ENCODE peak calls at places on chromosomes 11 and 22, in eight cellular contexts. Y is AG04450; O is esophagus squamous epithelium; S is neural crest cell; Q is spleen; Z is CD8-positive, alpha-beta T cell; W is psoas muscle; L is body of pancreas. C is an unnamed sample.

GRCh38 chr11:13098067-13098466 is 89.0 kb downstream of the RASSF10 start:
- DNase-seq in Y (no peak), O (no peak), S (peak; percentile 43), Q (no peak), Z (no peak), W (no peak), L (no peak), C (no peak)

GRCh38 chr11:74577624-74578396 is 14.6 kb upstream of the POLD3 start:
- DNase-seq in Y (no peak), O (no peak), S (no peak), Q (no peak), Z (no peak), W (no peak), L (peak; percentile 25), C (no peak)

GRCh38 chr11:126444072-126444471 is 88.6 kb downstream of the ST3GAL4 start:
- DNase-seq in Y (no peak), O (no peak), S (no peak), Q (no peak), Z (no peak), W (no peak), L (no peak), C (no peak)

GRCh38 chr22:23892626-23893445 is 1.3 kb upstream of the MIF start:
- DNase-seq in Y (no peak), O (no peak), S (no peak), Q (no peak), Z (no peak), W (no peak), L (no peak), C (no peak)

GRCh38 chr22:45218974-45219373 is 21.7 kb downstream of the KIAA0930 start:
- DNase-seq in Y (no peak), O (no peak), S (no peak), Q (no peak), Z (no peak), W (no peak), L (no peak), C (peak; percentile 80)

GRCh38 chr11:69115586-69116560 is 39.9 kb upstream of the SMIM38 start:
- DNase-seq in Y (no peak), O (no peak), S (no peak), Q (peak; percentile 61), Z (no peak), W (no peak), L (peak; percentile 87), C (no peak)

GRCh38 chr11:114075891-114076441 is 16.5 kb downstream of the ZBTB16 start:
- DNase-seq in Y (no peak), O (no peak), S (peak; percentile 62), Q (no peak), Z (peak; percentile 54), W (peak; percentile 65), L (no peak), C (no peak)

GRCh38 chr11:48263416-48263911 is at the start of gene OR4X1:
- DNase-seq in Y (no peak), O (no peak), S (no peak), Q (no peak), Z (no peak), W (no peak), L (no peak), C (no peak)

GRCh38 chr11:122772945-122773344 is 65.4 kb upstream of the CRTAM start:
- DNase-seq in Y (no peak), O (no peak), S (no peak), Q (no peak), Z (no peak), W (no peak), L (no peak), C (no peak)

GRCh38 chr11:130170345-130170744 is 10.8 kb downstream of the ST14 start:
- DNase-seq in Y (no peak), O (no peak), S (no peak), Q (no peak), Z (no peak), W (no peak), L (no peak), C (no peak)

GRCh38 chr11:69999721-70000120 is 78.4 kb upstream of the ANO1 start:
- DNase-seq in Y (no peak), O (no peak), S (no peak), Q (no peak), Z (no peak), W (no peak), L (no peak), C (no peak)

GRCh38 chr11:82899191-82899820 is 924 bp downstream of the PRCP start:
- DNase-seq in Y (no peak), O (no peak), S (no peak), Q (no peak), Z (peak; percentile 19), W (no peak), L (no peak), C (no peak)

GRCh38 chr11:82901165-82901938 is at the start of gene DDIAS:
- DNase-seq in Y (peak; percentile 90), O (peak; percentile 84), S (peak; percentile 83), Q (peak; percentile 96), Z (peak; percentile 96), W (peak; percentile 94), L (peak; percentile 94), C (peak; percentile 91)

GRCh38 chr11:82902086-82902485 is 550 bp downstream of the DDIAS start:
- DNase-seq in Y (no peak), O (no peak), S (no peak), Q (no peak), Z (no peak), W (no peak), L (no peak), C (no peak)

GRCh38 chr11:82899957-82900276 is 313 bp downstream of the PRCP start:
- DNase-seq in Y (no peak), O (no peak), S (no peak), Q (no peak), Z (no peak), W (no peak), L (no peak), C (no peak)

DNA sequence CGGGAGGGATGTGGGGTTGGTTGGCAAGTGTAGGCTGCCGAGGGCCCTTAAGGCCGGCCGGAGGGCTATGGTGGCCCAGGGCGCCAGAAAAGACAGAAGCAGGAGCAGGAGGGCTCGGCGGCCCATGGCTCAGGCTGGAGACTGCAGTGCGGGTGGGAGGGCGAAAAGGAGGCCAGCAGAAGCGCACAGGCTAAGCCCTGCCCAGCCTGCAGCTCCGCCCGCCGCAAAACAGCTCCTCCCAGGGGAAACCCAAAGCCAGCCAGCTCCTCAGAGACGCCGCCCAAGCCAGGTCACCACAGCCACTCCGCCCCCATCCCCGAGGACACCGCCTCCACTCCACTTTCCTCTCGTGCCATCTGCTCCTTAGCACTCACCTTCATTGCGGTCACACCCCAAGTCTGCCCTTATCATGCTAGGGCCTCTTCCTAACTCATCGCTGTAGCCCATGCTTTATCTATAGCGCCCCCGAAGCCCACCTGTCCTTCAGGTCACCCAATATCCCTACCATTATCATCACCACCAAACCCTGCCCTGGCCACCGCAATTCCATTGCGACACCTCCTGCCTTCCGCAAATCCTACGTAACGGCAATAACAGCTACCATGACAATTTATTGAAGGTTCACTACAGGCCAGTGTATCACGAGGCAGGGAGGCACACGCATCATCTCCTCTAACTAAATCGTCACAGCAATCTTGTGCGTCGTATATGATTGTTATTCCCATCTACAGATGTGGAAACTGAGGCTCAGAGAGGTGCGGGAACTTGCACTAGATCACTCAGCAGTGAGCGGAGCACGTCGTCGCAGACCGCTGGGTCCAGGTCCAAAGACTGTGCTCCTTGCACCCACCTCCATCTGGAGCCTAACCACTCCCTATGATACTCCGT is at the start of gene PRCP:
- DNase-seq in Y (peak; percentile 61), O (peak; percentile 54), S (peak; percentile 80), Q (peak; percentile 99), Z (peak; percentile 93), W (peak; percentile 92), L (peak; percentile 96), C (peak; percentile 94)
- TF ChIP-seq CTCF in Y (peak; percentile 1), O (peak; percentile 14), S (no peak), Q (peak; percentile 21), Z (no peak), W (no peak), L (no peak), C (no peak)

GRCh38 chr22:48205790-48206189 is 1443.3 kb downstream of the TBC1D22A start:
- DNase-seq in Y (no peak), O (no peak), S (no peak), Q (no peak), Z (no peak), W (no peak), L (no peak), C (no peak)

GRCh38 chr22:48210812-48211211 is 1448.4 kb downstream of the TBC1D22A start:
- DNase-seq in Y (no peak), O (no peak), S (no peak), Q (no peak), Z (no peak), W (no peak), L (no peak), C (no peak)

GRCh38 chr22:48208894-48209293 is 1446.4 kb downstream of the TBC1D22A start:
- DNase-seq in Y (no peak), O (no peak), S (no peak), Q (no peak), Z (no peak), W (no peak), L (no peak), C (no peak)

GRCh38 chr22:48212727-48213126 is 1450.3 kb downstream of the TBC1D22A start:
- DNase-seq in Y (no peak), O (no peak), S (no peak), Q (no peak), Z (no peak), W (no peak), L (no peak), C (no peak)

GRCh38 chr22:48209473-48210271 is 1447.2 kb downstream of the TBC1D22A start:
- DNase-seq in Y (no peak), O (no peak), S (no peak), Q (no peak), Z (no peak), W (no peak), L (no peak), C (no peak)
- TF ChIP-seq CTCF in Y (no peak), O (no peak), S (no peak), Q (no peak), Z (no peak), W (no peak), L (no peak), C (no peak)

DNA sequence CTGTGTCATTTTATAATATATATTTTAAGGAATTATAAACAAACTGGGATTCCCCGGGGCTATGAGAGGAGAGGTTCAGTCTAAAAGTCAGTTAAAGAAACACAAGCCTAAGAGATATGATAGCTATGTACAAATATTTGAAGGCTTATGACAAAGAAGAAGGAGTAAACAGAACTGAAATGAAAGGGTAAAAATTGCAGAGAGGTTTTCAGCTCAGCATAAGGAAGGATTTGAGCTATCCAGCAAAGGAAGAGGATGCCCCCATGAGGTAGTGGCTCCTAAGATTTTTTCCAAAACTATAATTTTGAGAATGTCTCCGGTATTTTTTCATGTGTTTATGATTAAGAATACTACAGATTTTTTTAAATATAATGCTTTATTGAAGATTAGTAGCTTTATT is 57.9 kb upstream of the ANGPTL5 start:
- DNase-seq in Y (peak; percentile 7), O (no peak), S (no peak), Q (no peak), Z (no peak), W (no peak), L (no peak), C (no peak)
- TF ChIP-seq CTCF in Y (peak; percentile 44), O (no peak), S (no peak), Q (no peak), Z (no peak), W (no peak), L (no peak), C (no peak)

DNA sequence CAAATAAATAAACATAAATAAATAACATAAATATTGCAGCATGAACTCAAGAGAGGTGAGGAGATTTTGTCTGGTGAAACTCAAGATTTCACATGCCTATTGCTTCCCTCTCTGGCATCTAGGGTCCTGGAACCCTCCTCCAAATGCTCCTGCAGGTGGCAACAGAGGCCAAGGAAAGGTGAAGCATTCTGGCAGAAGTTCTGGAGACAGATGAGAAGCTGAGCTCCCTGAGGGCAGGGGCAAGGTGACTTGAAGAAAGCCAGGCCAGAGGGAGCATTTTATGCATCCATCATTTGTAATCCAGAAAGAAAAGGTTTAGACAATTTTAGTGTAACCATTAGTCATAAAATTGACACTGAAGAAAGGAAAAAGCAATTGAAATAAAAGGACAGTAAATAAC is 64.9 kb downstream of the ENDOD1 start:
- DNase-seq in Y (no peak), O (no peak), S (peak; percentile 43), Q (no peak), Z (peak; percentile 61), W (no peak), L (peak; percentile 40), C (peak; percentile 66)
- TF ChIP-seq CTCF in Y (peak; percentile 61), O (peak; percentile 59), S (peak; percentile 72), Q (peak; percentile 74), Z (peak; percentile 49), W (peak; percentile 51), L (no peak), C (peak; percentile 75)